ENCODE peak calls at places on chromosome 1, in five cellular contexts. N is effector CD4-positive, alpha-beta T cell; F is CD4-positive, CD25-positive, alpha-beta regulatory T cell; D is IMR-90; H is Panc1. R is an unnamed sample.

GRCh38 chr1:84350550-84350949 is 47.7 kb upstream of the DNASE2B start:
- DNase-seq in N (no peak), F (no peak), D (no peak), H (no peak), R (no peak)

GRCh38 chr1:23282967-23283366 is 61.1 kb downstream of the HNRNPR start:
- DNase-seq in N (no peak), F (no peak), D (peak), H (no peak), R (no peak)

GRCh38 chr1:29831500-29832117 is 595.3 kb downstream of the PTPRU start:
- DNase-seq in N (no peak), F (no peak), D (no peak), H (no peak), R (no peak)

GRCh38 chr1:157400766-157401165 is 151.5 kb downstream of the FCRL5 start:
- DNase-seq in N (no peak), F (no peak), D (no peak), H (no peak), R (no peak)

GRCh38 chr1:10387611-10388386 is 11.1 kb upstream of the PGD start:
- DNase-seq in N (no peak), F (no peak), D (peak), H (no peak), R (no peak)

GRCh38 chr1:53892911-53893310 is 1.1 kb upstream of the DIO1 start:
- DNase-seq in N (no peak), F (no peak), D (no peak), H (no peak), R (no peak)

GRCh38 chr1:172497230-172497629 is 35.7 kb upstream of the SUCO start:
- DNase-seq in N (no peak), F (no peak), D (peak), H (no peak), R (no peak)

GRCh38 chr1:212946872-212947271 is 3.5 kb upstream of the VASH2 start:
- DNase-seq in N (no peak), F (no peak), D (no peak), H (no peak), R (no peak)

GRCh38 chr1:179366093-179366800 is 476 bp downstream of the AXDND1 start:
- DNase-seq in N (no peak), F (no peak), D (peak), H (no peak), R (no peak)

R was measured in effector CD8-positive, alpha-beta T cell.